ENCODE peak calls at places on chromosomes 16 and 17, in four cellular contexts. One of them, this sample, is unnamed.

GRCh38 chr17:62966426-62967110 is 533 bp downstream of the TANC2 start:
- DNase-seq in H9: peak
- DNase-seq in mesenchymal stem cell: peak
- DNase-seq in IMR-90: peak
- DNase-seq in this sample: no peak

GRCh38 chr16:637081-638018 is 1.2 kb upstream of the METTL26 start:
- DNase-seq in H9: peak
- DNase-seq in mesenchymal stem cell: peak
- DNase-seq in IMR-90: peak
- DNase-seq in this sample: peak

GRCh38 chr17:10210151-10210574 is 11.8 kb upstream of the GAS7 start:
- DNase-seq in H9: peak
- DNase-seq in mesenchymal stem cell: peak
- DNase-seq in IMR-90: peak
- DNase-seq in this sample: peak

GRCh38 chr16:69748694-69749345 is 5.9 kb downstream of the NOB1 start:
- DNase-seq in H9: no peak
- DNase-seq in mesenchymal stem cell: no peak
- DNase-seq in IMR-90: no peak
- DNase-seq in this sample: no peak

GRCh38 chr17:64411999-64412771 is 21.5 kb upstream of the PECAM1 start:
- DNase-seq in H9: peak
- DNase-seq in mesenchymal stem cell: peak
- DNase-seq in IMR-90: no peak
- DNase-seq in this sample: peak

GRCh38 chr16:51433597-51433996 is 282.5 kb upstream of the SALL1 start:
- DNase-seq in H9: no peak
- DNase-seq in mesenchymal stem cell: no peak
- DNase-seq in IMR-90: no peak
- DNase-seq in this sample: no peak

GRCh38 chr17:1590031-1590746 is 27.6 kb upstream of the PITPNA start:
- DNase-seq in H9: no peak
- DNase-seq in mesenchymal stem cell: peak
- DNase-seq in IMR-90: peak
- DNase-seq in this sample: no peak

GRCh38 chr16:1306344-1306743 is 3.1 kb upstream of the UBE2I start:
- DNase-seq in H9: no peak
- DNase-seq in mesenchymal stem cell: no peak
- DNase-seq in IMR-90: no peak
- DNase-seq in this sample: no peak

GRCh38 chr16:79261461-79261860 is 339.1 kb downstream of the MAF start:
- DNase-seq in H9: peak
- DNase-seq in mesenchymal stem cell: peak
- DNase-seq in IMR-90: no peak
- DNase-seq in this sample: peak

GRCh38 chr16:56451753-56452689 is 667 bp downstream of the OGFOD1 start:
- DNase-seq in H9: peak
- DNase-seq in mesenchymal stem cell: peak
- DNase-seq in IMR-90: peak
- DNase-seq in this sample: no peak

GRCh38 chr17:50222922-50223321 is 21.5 kb upstream of the COL1A1 start:
- DNase-seq in H9: no peak
- DNase-seq in mesenchymal stem cell: no peak
- DNase-seq in IMR-90: no peak
- DNase-seq in this sample: no peak

GRCh38 chr17:81253358-81254131 is 14.4 kb downstream of the NDUFAF8 start:
- DNase-seq in H9: no peak
- DNase-seq in mesenchymal stem cell: peak
- DNase-seq in IMR-90: peak
- DNase-seq in this sample: no peak

GRCh38 chr16:15494231-15494630 is 59.8 kb downstream of the BMERB1 start:
- DNase-seq in H9: no peak
- DNase-seq in mesenchymal stem cell: peak
- DNase-seq in IMR-90: peak
- DNase-seq in this sample: no peak

GRCh38 chr17:7838291-7839075 is 4.5 kb downstream of the KDM6B start:
- DNase-seq in H9: peak
- DNase-seq in mesenchymal stem cell: peak
- DNase-seq in IMR-90: peak
- DNase-seq in this sample: no peak

GRCh38 chr17:65888649-65889048 is 303.3 kb downstream of the CEP112 start:
- DNase-seq in H9: no peak
- DNase-seq in mesenchymal stem cell: peak
- DNase-seq in IMR-90: peak
- DNase-seq in this sample: no peak

GRCh38 chr16:2845116-2845515 is 12.9 kb downstream of the PRSS22 start:
- DNase-seq in H9: no peak
- DNase-seq in mesenchymal stem cell: no peak
- DNase-seq in IMR-90: no peak
- DNase-seq in this sample: no peak

GRCh38 chr17:16878084-16878483 is 93.8 kb downstream of the TNFRSF13B start:
- DNase-seq in H9: peak
- DNase-seq in mesenchymal stem cell: no peak
- DNase-seq in IMR-90: no peak
- DNase-seq in this sample: no peak

GRCh38 chr16:73173396-73173795 is 125.5 kb upstream of the ZFHX3 start:
- DNase-seq in H9: no peak
- DNase-seq in mesenchymal stem cell: no peak
- DNase-seq in IMR-90: no peak
- DNase-seq in this sample: no peak

GRCh38 chr17:29714146-29714545 is 91.4 kb upstream of the CORO6 start:
- DNase-seq in H9: no peak
- DNase-seq in mesenchymal stem cell: no peak
- DNase-seq in IMR-90: no peak
- DNase-seq in this sample: no peak

GRCh38 chr16:64893386-64893785 is 228.5 kb downstream of the CDH11 start:
- DNase-seq in H9: no peak
- DNase-seq in mesenchymal stem cell: peak
- DNase-seq in IMR-90: peak
- DNase-seq in this sample: no peak

GRCh38 chr16:87375426-87376135 is 8.0 kb downstream of the FBXO31 start:
- DNase-seq in H9: no peak
- DNase-seq in mesenchymal stem cell: peak
- DNase-seq in IMR-90: peak
- DNase-seq in this sample: no peak

GRCh38 chr17:77100009-77100408 is 40.8 kb upstream of the SEC14L1 start:
- DNase-seq in H9: no peak
- DNase-seq in mesenchymal stem cell: no peak
- DNase-seq in IMR-90: no peak
- DNase-seq in this sample: no peak

GRCh38 chr17:72388765-72389473 is 268.1 kb downstream of the SOX9 start:
- DNase-seq in H9: peak
- DNase-seq in mesenchymal stem cell: no peak
- DNase-seq in IMR-90: no peak
- DNase-seq in this sample: no peak

GRCh38 chr17:269616-270514 is 82.7 kb downstream of the RPH3AL start:
- DNase-seq in H9: no peak
- DNase-seq in mesenchymal stem cell: no peak
- DNase-seq in IMR-90: no peak
- DNase-seq in this sample: no peak

GRCh38 chr17:1709971-1710806 is at the start of gene TLCD2:
- DNase-seq in H9: peak
- DNase-seq in mesenchymal stem cell: peak
- DNase-seq in IMR-90: peak
- DNase-seq in this sample: peak

GRCh38 chr17:46190763-46191162 is 2.5 kb downstream of the KANSL1 start:
- DNase-seq in H9: no peak
- DNase-seq in mesenchymal stem cell: no peak
- DNase-seq in IMR-90: peak
- DNase-seq in this sample: no peak

GRCh38 chr16:3431779-3432219 is 11.5 kb downstream of the ZNF597 start:
- DNase-seq in H9: no peak
- DNase-seq in mesenchymal stem cell: no peak
- DNase-seq in IMR-90: peak
- DNase-seq in this sample: no peak

GRCh38 chr17:68197997-68198930 is 49.6 kb upstream of the AMZ2 start:
- DNase-seq in H9: peak
- DNase-seq in mesenchymal stem cell: no peak
- DNase-seq in IMR-90: no peak
- DNase-seq in this sample: no peak

GRCh38 chr17:17493249-17493985 is 2.8 kb downstream of the RASD1 start:
- DNase-seq in H9: peak
- DNase-seq in mesenchymal stem cell: no peak
- DNase-seq in IMR-90: no peak
- DNase-seq in this sample: no peak

GRCh38 chr16:9820481-9821246 is 361.6 kb downstream of the GRIN2A start:
- DNase-seq in H9: peak
- DNase-seq in mesenchymal stem cell: no peak
- DNase-seq in IMR-90: no peak
- DNase-seq in this sample: no peak

GRCh38 chr16:84806256-84806889 is 13.4 kb upstream of the CRISPLD2 start:
- DNase-seq in H9: no peak
- DNase-seq in mesenchymal stem cell: peak
- DNase-seq in IMR-90: peak
- DNase-seq in this sample: no peak

GRCh38 chr17:35540589-35541404 is 3.3 kb upstream of the SLFN12L start:
- DNase-seq in H9: no peak
- DNase-seq in mesenchymal stem cell: peak
- DNase-seq in IMR-90: peak
- DNase-seq in this sample: no peak

GRCh38 chr17:2802574-2802973 is 6.3 kb downstream of the RAP1GAP2 start:
- DNase-seq in H9: no peak
- DNase-seq in mesenchymal stem cell: no peak
- DNase-seq in IMR-90: no peak
- DNase-seq in this sample: no peak

GRCh38 chr16:27301236-27301861 is 12.4 kb upstream of the IL4R start:
- DNase-seq in H9: no peak
- DNase-seq in mesenchymal stem cell: no peak
- DNase-seq in IMR-90: no peak
- DNase-seq in this sample: no peak

GRCh38 chr17:17840751-17841591 is 4.2 kb upstream of the SREBF1 start:
- DNase-seq in H9: peak
- DNase-seq in mesenchymal stem cell: peak
- DNase-seq in IMR-90: peak
- DNase-seq in this sample: no peak

GRCh38 chr17:74499992-74500391 is 31.3 kb downstream of the CD300LB start:
- DNase-seq in H9: no peak
- DNase-seq in mesenchymal stem cell: no peak
- DNase-seq in IMR-90: no peak
- DNase-seq in this sample: no peak

GRCh38 chr17:45579529-45580495 is 89.3 kb upstream of the PLEKHM1 start:
- DNase-seq in H9: peak
- DNase-seq in mesenchymal stem cell: peak
- DNase-seq in IMR-90: no peak
- DNase-seq in this sample: no peak

GRCh38 chr16:2252806-2253148 is 1.4 kb upstream of the ECI1 start:
- DNase-seq in H9: no peak
- DNase-seq in mesenchymal stem cell: no peak
- DNase-seq in IMR-90: no peak
- DNase-seq in this sample: no peak

GRCh38 chr17:80187493-80187892 is 17.7 kb downstream of the CARD14 start:
- DNase-seq in H9: no peak
- DNase-seq in mesenchymal stem cell: no peak
- DNase-seq in IMR-90: no peak
- DNase-seq in this sample: no peak

GRCh38 chr16:75532142-75532765 is 3.7 kb downstream of the CHST5 start:
- DNase-seq in H9: no peak
- DNase-seq in mesenchymal stem cell: no peak
- DNase-seq in IMR-90: no peak
- DNase-seq in this sample: no peak
- H3K23ac ChIP-seq in H9: no peak
- H3K23ac ChIP-seq in mesenchymal stem cell: no peak
- H3K23ac ChIP-seq in IMR-90: no peak
- H3K23ac ChIP-seq in this sample: no peak

DNA sequence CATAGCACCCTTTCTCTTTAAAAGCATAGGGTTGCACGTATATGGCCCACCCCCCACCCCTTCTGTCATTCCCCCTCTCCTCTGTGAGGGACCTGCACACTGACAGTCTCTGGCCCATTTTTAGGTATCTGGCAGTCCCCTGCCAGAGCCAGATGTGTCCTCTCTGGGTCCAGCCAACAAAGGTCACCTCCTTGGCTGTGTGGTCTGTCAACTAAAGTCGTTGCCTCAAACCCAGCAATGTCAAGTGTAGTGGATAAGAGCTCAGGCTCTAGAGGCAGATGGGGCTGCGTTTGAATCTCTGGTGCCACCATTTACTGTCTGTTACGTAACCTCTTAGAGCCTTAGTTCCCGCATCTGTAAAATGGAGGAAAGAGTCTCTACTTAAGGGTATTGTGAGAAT is 211.5 kb downstream of the MSI2 start:
- DNase-seq in H9: no peak
- DNase-seq in mesenchymal stem cell: no peak
- DNase-seq in IMR-90: no peak
- DNase-seq in this sample: no peak
- H3K23ac ChIP-seq in H9: no peak
- H3K23ac ChIP-seq in mesenchymal stem cell: no peak
- H3K23ac ChIP-seq in IMR-90: no peak
- H3K23ac ChIP-seq in this sample: no peak

GRCh38 chr16:17743578-17743977 is 272.8 kb upstream of the XYLT1 start:
- DNase-seq in H9: no peak
- DNase-seq in mesenchymal stem cell: no peak
- DNase-seq in IMR-90: no peak
- DNase-seq in this sample: no peak

GRCh38 chr16:17747357-17747756 is 276.6 kb upstream of the XYLT1 start:
- DNase-seq in H9: no peak
- DNase-seq in mesenchymal stem cell: no peak
- DNase-seq in IMR-90: no peak
- DNase-seq in this sample: no peak

GRCh38 chr16:17748005-17748719 is 277.4 kb upstream of the XYLT1 start:
- DNase-seq in H9: peak
- DNase-seq in mesenchymal stem cell: no peak
- DNase-seq in IMR-90: no peak
- DNase-seq in this sample: peak

GRCh38 chr16:17744903-17745581 is 274.3 kb upstream of the XYLT1 start:
- DNase-seq in H9: peak
- DNase-seq in mesenchymal stem cell: no peak
- DNase-seq in IMR-90: no peak
- DNase-seq in this sample: peak

GRCh38 chr16:17743158-17743557 is 272.4 kb upstream of the XYLT1 start:
- DNase-seq in H9: no peak
- DNase-seq in mesenchymal stem cell: no peak
- DNase-seq in IMR-90: no peak
- DNase-seq in this sample: no peak
- H3K23ac ChIP-seq in H9: no peak
- H3K23ac ChIP-seq in mesenchymal stem cell: no peak
- H3K23ac ChIP-seq in IMR-90: no peak
- H3K23ac ChIP-seq in this sample: no peak

GRCh38 chr16:58038219-58038641 is 12.7 kb downstream of the MMP15 start:
- DNase-seq in H9: no peak
- DNase-seq in mesenchymal stem cell: no peak
- DNase-seq in IMR-90: no peak
- DNase-seq in this sample: no peak
- H3K23ac ChIP-seq in H9: no peak
- H3K23ac ChIP-seq in mesenchymal stem cell: no peak
- H3K23ac ChIP-seq in IMR-90: no peak
- H3K23ac ChIP-seq in this sample: no peak

This sample was measured in H1.